ENCODE peak calls at places on chromosomes 5 and 9, in seven cellular contexts. J, W, Y, E, R, N and I are unnamed samples.

GRCh38 chr5:163773181-163773580 is 267.8 kb downstream of the MAT2B start:
- DNase-seq in J (no peak), R (no peak), Y (no peak), N (no peak), W (no peak), E (no peak), I (no peak)

GRCh38 chr5:165527577-165527976 is 2022.2 kb downstream of the MAT2B start:
- DNase-seq in J (no peak), N (no peak), W (no peak), Y (no peak), R (no peak), E (no peak), I (no peak)

GRCh38 chr5:167096816-167097215 is 1194.6 kb upstream of the WWC1 start:
- DNase-seq in Y (no peak), R (no peak), N (peak), E (no peak), J (no peak), W (no peak), I (no peak)

GRCh38 chr5:10565785-10566506 is 2.1 kb downstream of the ANKRD33B start:
- DNase-seq in R (no peak), J (no peak), W (no peak), Y (no peak), E (peak), N (no peak), I (no peak)

GRCh38 chr5:168931638-168932345 is 352.6 kb upstream of the PANK3 start:
- DNase-seq in E (peak), Y (no peak), W (no peak), J (no peak), N (no peak), R (no peak), I (no peak)

GRCh38 chr9:90855208-90856000 is 53.8 kb downstream of the SYK start:
- DNase-seq in Y (no peak), E (no peak), R (no peak), W (no peak), J (no peak), N (no peak), I (no peak)

GRCh38 chr9:20358201-20358600 is 264.1 kb downstream of the MLLT3 start:
- DNase-seq in W (no peak), Y (no peak), R (no peak), E (peak), J (no peak), N (peak), I (no peak)

GRCh38 chr9:17349816-17350215 is 215.0 kb downstream of the CNTLN start:
- DNase-seq in W (no peak), J (no peak), R (peak), E (no peak), Y (no peak), N (peak), I (no peak)

GRCh38 chr9:132647355-132647754 is 22.4 kb downstream of the DDX31 start:
- DNase-seq in J (no peak), Y (no peak), R (no peak), N (peak), W (no peak), E (no peak), I (no peak)

GRCh38 chr5:122885038-122885517 is 39.7 kb downstream of the SNX24 start:
- DNase-seq in J (no peak), E (no peak), R (no peak), Y (no peak), N (no peak), W (no peak), I (no peak)

GRCh38 chr5:38403407-38403806 is 145.0 kb downstream of the EGFLAM start:
- DNase-seq in W (no peak), Y (no peak), R (no peak), N (no peak), J (no peak), E (no peak), I (no peak)

GRCh38 chr5:112312810-112313209 is 106.3 kb downstream of the EPB41L4A start:
- DNase-seq in E (no peak), W (no peak), N (no peak), Y (no peak), J (no peak), R (no peak), I (no peak)

GRCh38 chr5:132776077-132776931 is 735 bp downstream of the SEPTIN8 start:
- DNase-seq in W (peak), Y (peak), J (peak), R (no peak), N (no peak), E (peak), I (peak)

GRCh38 chr5:82549263-82549662 is 271.1 kb upstream of the RPS23 start:
- DNase-seq in J (no peak), N (peak), W (no peak), E (no peak), R (no peak), Y (no peak), I (no peak)

GRCh38 chr5:142883025-142883424 is 112.8 kb downstream of the ARHGAP26 start:
- DNase-seq in N (no peak), R (no peak), W (peak), Y (no peak), J (peak), E (no peak), I (no peak)

GRCh38 chr5:113204525-113205161 is 228.0 kb downstream of the DCP2 start:
- DNase-seq in Y (peak), E (no peak), R (no peak), N (peak), J (peak), W (peak), I (no peak)

GRCh38 chr9:36275060-36275459 is 16.8 kb upstream of the GNE start:
- DNase-seq in J (no peak), N (no peak), E (no peak), W (no peak), Y (no peak), R (no peak), I (no peak)

GRCh38 chr9:36278243-36278642 is 20.0 kb upstream of the GNE start:
- DNase-seq in R (no peak), W (no peak), N (no peak), J (no peak), Y (no peak), E (no peak), I (no peak)

GRCh38 chr9:36276840-36277239 is 18.6 kb upstream of the GNE start:
- DNase-seq in Y (no peak), N (peak), J (peak), W (no peak), E (no peak), R (peak), I (no peak)

GRCh38 chr9:36280989-36281388 is 22.7 kb upstream of the GNE start:
- DNase-seq in J (no peak), N (no peak), E (no peak), R (no peak), W (no peak), Y (no peak), I (no peak)

DNA sequence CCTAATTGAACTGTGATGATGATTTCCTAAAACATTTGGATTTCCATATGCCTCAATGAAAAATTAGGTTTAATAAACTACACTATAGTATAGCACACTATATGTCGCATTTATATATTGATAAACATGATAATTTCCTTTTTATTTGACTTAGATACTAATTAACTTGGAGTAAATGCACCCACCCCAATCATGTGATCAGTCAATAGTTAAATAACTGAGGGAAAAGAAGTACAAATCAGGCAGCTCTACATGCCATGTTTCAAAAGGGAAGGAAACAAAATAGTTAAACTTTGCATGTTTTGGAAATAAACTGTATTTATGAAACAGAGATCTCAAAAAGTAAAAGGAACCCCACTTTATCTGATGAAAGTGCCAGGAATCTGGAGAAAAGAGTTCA is 18.0 kb upstream of the GNE start:
- DNase-seq in E (no peak), R (no peak), J (no peak), Y (no peak), N (no peak), W (no peak), I (no peak)
- H3K4me3 ChIP-seq in E (no peak), R (no peak), J (peak), Y (peak), N (peak), W (no peak), I (no peak)

DNA sequence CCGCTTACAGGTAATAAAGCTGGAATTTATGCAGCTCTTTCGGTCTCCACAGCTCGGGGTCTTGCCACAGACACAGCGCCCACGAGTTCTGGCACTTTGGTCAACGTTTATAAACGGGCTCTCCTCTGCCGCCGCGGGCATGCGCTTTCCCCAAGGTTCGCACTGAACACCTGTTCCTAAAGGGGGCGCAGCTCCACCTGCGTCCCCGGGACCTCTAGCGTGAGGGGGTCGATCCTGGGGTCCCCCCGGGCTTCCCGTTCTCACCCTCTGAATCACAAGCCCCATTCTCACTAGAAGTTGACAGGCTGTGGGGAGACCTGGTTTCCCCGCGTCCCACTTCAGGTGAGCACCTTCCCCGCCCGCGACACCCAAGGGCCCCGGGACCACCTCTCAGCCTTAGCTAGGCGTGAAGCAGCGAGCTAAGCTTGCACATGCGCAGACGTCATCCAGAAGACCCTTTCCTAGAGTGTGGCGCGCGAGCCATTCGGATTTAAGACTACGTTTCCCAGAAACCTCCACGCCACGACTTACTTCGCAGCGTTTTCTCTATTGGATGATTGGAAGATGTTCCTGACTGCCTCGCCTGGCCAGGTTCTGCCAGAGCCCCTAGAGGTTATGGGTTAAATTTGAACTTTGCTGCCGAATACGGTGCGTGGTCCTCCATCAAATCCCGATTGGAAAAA is 21.3 kb upstream of the ZNF782 start:
- DNase-seq in R (peak), J (peak), Y (peak), E (peak), N (peak), W (no peak), I (peak)
- TF ChIP-seq CTCF in R (peak), J (no peak), Y (peak), E (peak), N (peak), W (no peak), I (peak)

DNA sequence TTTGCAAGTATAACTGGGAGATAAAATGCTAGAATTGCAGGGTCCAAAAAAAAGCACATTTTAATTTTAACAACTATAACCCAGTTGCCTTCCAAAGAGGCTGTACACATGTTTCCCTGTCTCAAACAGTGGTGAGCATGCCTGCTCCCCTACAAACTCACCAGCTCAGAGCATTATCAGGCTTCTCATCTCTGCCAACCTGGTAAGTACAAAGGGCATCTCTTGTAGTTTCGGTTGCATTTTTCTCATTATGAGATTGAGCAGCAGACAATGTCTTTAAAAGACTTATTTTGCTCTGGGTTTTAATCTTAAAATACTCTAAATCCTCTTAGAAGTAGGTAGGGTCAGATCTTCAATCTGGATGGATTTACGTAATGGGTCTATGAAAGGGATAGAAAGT is 107.1 kb upstream of the MSX2 start:
- DNase-seq in Y (no peak), N (no peak), E (no peak), J (no peak), W (no peak), R (no peak), I (no peak)
- H3K4me3 ChIP-seq in Y (no peak), N (no peak), E (no peak), J (no peak), W (no peak), R (no peak), I (no peak)

GRCh38 chr9:122930933-122931850 is at the start of gene ZBTB26:
- DNase-seq in E (peak), R (peak), J (peak), Y (peak), N (peak), W (peak), I (peak)
- TF ChIP-seq CTCF in E (no peak), R (no peak), J (no peak), Y (no peak), N (no peak), W (no peak), I (no peak)

DNA sequence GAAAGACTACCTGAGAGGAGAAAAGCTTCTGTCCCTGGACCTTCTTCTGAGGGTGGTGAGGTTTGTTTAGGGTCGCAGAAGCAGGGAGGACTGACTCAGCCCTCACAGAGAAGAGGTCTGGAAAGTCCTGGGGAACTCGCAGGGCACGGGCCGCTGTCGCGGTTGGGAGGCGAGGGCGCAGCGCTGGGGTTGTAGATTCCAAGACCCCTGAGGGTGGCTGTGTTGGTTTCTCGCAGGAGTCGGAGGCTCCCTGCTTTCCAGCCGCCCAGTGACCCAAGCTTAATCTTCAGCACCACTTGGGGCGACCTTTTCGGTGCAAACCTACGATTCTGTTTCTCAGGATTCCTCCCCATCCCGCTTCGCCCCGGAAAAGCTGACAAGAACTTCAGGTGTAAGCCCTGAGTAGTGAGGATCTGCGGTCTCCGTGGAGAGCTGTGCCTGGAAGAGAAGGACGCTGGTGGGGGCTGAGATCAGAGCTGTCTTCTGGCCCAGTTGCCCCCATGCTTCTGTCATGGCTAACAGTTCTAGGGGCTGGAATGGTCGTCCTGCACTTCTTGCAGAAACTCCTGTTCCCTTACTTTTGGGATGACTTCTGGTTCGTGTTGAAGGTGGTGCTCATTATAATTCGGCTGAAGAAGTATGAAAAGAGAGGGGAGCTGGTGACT is 482 bp downstream of the SLC27A6 start:
- DNase-seq in Y (no peak), N (no peak), E (no peak), J (no peak), R (no peak), W (no peak), I (no peak)
- H3K4me3 ChIP-seq in Y (peak), N (peak), E (peak), J (peak), R (peak), W (peak), I (no peak)

GRCh38 chr5:120684213-120684612 is 220.1 kb downstream of the PRR16 start:
- DNase-seq in R (no peak), E (peak), W (no peak), J (no peak), N (peak), Y (no peak), I (no peak)
- TF ChIP-seq CTCF in R (no peak), E (no peak), W (no peak), J (peak), N (no peak), Y (peak), I (no peak)

DNA sequence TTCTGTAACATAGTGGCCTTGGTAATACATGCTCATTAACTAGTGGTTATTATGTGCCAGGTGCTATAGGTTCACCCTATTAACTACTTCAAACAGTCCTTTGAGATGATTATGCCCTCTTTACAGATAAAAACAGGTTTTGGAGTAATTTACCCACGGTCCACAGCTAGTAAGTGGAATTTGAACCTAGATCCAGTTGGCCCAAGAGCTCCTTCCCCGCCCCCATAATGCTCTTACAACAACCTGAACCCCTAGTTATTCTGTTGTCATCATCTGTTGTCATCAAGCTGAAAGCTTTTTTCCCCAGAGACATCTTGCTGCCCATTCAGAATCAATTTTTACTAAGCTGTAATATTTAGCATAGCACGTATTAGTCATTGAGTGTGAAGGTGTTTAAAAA is 23.2 kb downstream of the XPA start:
- DNase-seq in Y (no peak), J (no peak), N (no peak), R (no peak), W (no peak), E (no peak), I (no peak)
- H3K4me3 ChIP-seq in Y (no peak), J (no peak), N (no peak), R (no peak), W (no peak), E (no peak), I (no peak)

DNA sequence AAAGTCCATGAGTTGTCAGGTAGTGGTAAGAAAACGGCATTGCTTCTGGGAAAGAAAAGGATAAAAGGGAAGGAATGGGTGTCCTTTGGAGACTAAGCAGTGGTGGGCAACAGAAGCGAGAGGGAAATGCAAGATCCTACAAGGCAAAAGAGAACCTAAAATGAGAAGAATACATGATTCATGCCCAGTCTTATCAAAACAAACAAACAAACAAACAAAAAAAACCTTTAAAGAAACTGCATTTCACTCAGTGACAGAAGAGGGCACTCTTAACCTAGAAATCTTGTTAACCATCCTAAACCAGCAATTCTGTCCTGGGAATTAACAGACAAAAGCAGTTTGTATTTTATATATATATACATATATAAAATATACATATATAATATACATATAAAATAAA is 88.5 kb downstream of the SUSD1 start:
- DNase-seq in E (peak), W (no peak), J (no peak), R (no peak), N (peak), Y (no peak), I (no peak)
- TF ChIP-seq CTCF in E (peak), W (peak), J (peak), R (peak), N (peak), Y (peak), I (peak)

DNA sequence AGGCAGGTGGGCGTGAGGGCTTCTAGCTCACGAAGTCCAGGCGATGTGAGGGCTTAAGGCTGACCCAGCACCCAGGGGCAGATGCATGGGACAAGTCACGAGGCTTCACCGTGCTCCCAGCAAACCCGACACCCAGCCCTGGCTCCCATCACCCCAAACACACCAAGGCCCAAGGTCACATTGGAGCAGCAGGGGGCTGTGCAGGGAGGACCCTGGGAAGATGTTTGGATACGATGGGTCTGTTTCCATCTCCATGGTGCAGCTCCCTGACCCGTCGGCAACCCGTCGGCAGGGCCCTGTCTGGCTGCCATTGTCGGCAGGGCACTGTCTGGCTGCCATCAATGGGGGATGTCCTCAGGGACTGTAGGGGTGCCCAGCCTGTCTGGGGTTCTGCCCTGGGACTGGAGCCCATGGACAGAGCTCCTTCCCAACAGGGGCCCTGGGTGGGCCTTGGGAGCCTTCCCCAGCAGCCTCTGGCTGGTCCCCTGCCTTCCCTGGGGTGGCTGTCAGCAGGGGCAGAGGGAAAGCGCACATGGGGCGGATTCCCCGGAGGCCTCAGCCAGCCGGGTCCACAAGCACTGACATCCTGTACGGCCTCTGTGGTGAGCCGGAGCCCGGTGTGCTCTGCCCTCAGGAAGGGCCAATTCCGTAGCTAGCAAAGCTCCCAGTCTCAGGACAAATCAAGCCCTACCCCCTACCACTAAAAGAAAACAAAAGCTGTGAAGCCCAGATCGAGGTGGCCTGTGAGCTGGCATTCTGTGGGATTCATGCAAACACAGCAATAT is 47.1 kb downstream of the NACC2 start:
- DNase-seq in Y (no peak), W (no peak), E (peak), J (no peak), R (no peak), N (no peak), I (no peak)
- H3K4me3 ChIP-seq in Y (no peak), W (no peak), E (peak), J (no peak), R (no peak), N (no peak), I (no peak)

GRCh38 chr9:32472344-32472743 is 53.7 kb downstream of the RIGI start:
- DNase-seq in W (no peak), E (no peak), Y (no peak), R (no peak), J (no peak), N (no peak), I (no peak)

GRCh38 chr9:32463500-32463899 is 62.5 kb downstream of the RIGI start:
- DNase-seq in N (no peak), W (no peak), Y (no peak), E (no peak), J (no peak), R (no peak), I (no peak)

GRCh38 chr9:32468740-32469139 is 57.3 kb downstream of the RIGI start:
- DNase-seq in W (no peak), R (no peak), Y (no peak), E (peak), N (no peak), J (no peak), I (no peak)
- TF ChIP-seq CTCF in W (no peak), R (no peak), Y (no peak), E (no peak), N (no peak), J (no peak), I (no peak)